ENCODE peak calls at places on chromosomes 11 and 22, in six cellular contexts. J is KG1; L is activated naive CD4-positive, alpha-beta T cell treated with anti-CD3 and anti-CD28 coated beads, Interleukin-2, amount 50 U/mL, for 72 hours; O is H7; A is epithelial cell of esophagus; M is stimulated activated CD4-positive, alpha-beta T cell treated with anti-CD3 and anti-CD28 coated beads, Interleukin-15, amount 100 ng/mL, for 24 hours. T is an unnamed sample.

GRCh38 chr11:69470301-69470700 is 11.2 kb upstream of the LINC01488 start:
- DNase-seq in L (no peak), M (no peak), J (no peak), A (no peak), O (no peak), T (no peak)

GRCh38 chr22:23315341-23315917 is 135.1 kb downstream of the BCR start:
- DNase-seq in A (peak; percentile 53), J (no peak), M (peak; percentile 65), O (peak; percentile 90), L (no peak), T (peak; percentile 67)

GRCh38 chr11:8090756-8091155 is 9.7 kb downstream of the TUB start:
- DNase-seq in O (peak; percentile 90), A (peak; percentile 33), L (peak; percentile 37), J (no peak), M (peak; percentile 58), T (peak; percentile 34)

GRCh38 chr11:12285811-12286222 is 91.6 kb upstream of the PARVA start:
- DNase-seq in M (no peak), J (no peak), A (no peak), L (no peak), O (no peak), T (no peak)

GRCh38 chr11:33151411-33151810 is 9.9 kb downstream of the CSTF3 start:
- DNase-seq in O (no peak), A (no peak), M (no peak), J (no peak), L (no peak), T (no peak)

GRCh38 chr11:80024119-80024518 is 583.3 kb upstream of the TENM4 start:
- DNase-seq in J (no peak), A (peak; percentile 22), L (no peak), M (no peak), O (no peak), T (no peak)

GRCh38 chr11:130652671-130653335 is 204.4 kb downstream of the ADAMTS15 start:
- DNase-seq in A (peak; percentile 70), J (no peak), L (no peak), O (no peak), M (no peak), T (peak; percentile 95)

GRCh38 chr11:12287009-12287373 is 90.4 kb upstream of the PARVA start:
- DNase-seq in O (no peak), M (no peak), L (no peak), A (peak; percentile 84), J (no peak), T (peak; percentile 87)

GRCh38 chr11:8692417-8692816 is 9.8 kb downstream of the RPL27A start:
- DNase-seq in O (no peak), A (peak; percentile 40), J (no peak), L (no peak), M (no peak), T (no peak)

GRCh38 chr11:128310676-128311445 is 276.5 kb downstream of the ETS1 start:
- DNase-seq in L (no peak), J (no peak), M (no peak), A (no peak), O (no peak), T (no peak)

GRCh38 chr11:93757924-93758865 is 16.7 kb downstream of the C11orf54 start:
- DNase-seq in O (no peak), J (no peak), L (no peak), A (no peak), M (no peak), T (no peak)

GRCh38 chr11:70322653-70323052 is 52.2 kb downstream of the PPFIA1 start:
- DNase-seq in J (no peak), O (no peak), A (no peak), M (no peak), L (no peak), T (no peak)

GRCh38 chr11:85685820-85686459 is at the start of gene CCDC89:
- DNase-seq in J (no peak), L (no peak), A (peak; percentile 60), M (no peak), O (peak; percentile 49), T (no peak)

GRCh38 chr11:66126064-66126463 is 56.0 kb downstream of the PACS1 start:
- DNase-seq in J (no peak), O (no peak), A (peak; percentile 88), M (peak; percentile 51), L (no peak), T (peak; percentile 45)

GRCh38 chr11:70159612-70160570 is 43.2 kb upstream of the FADD start:
- DNase-seq in A (peak; percentile 96), O (peak; percentile 59), M (no peak), L (no peak), J (no peak), T (peak; percentile 97)

GRCh38 chr11:119763071-119763715 is 34.2 kb upstream of the NECTIN1 start:
- DNase-seq in O (no peak), A (no peak), M (no peak), J (no peak), L (no peak), T (no peak)

GRCh38 chr11:44623716-44624491 is 58.4 kb downstream of the CD82 start:
- DNase-seq in L (peak; percentile 54), J (no peak), O (peak; percentile 22), M (no peak), A (no peak), T (no peak)

GRCh38 chr11:61023086-61024035 is 51.9 kb downstream of the CD6 start:
- DNase-seq in O (no peak), L (peak; percentile 77), J (no peak), M (peak; percentile 84), A (no peak), T (no peak)

GRCh38 chr11:78659326-78660319 is 85.0 kb upstream of the NARS2 start:
- DNase-seq in M (no peak), L (no peak), J (no peak), A (peak; percentile 87), O (peak; percentile 62), T (peak; percentile 55)

GRCh38 chr11:64092119-64092760 is 56.5 kb downstream of the FLRT1 start:
- DNase-seq in O (peak; percentile 67), L (no peak), A (no peak), J (no peak), M (no peak), T (no peak)

GRCh38 chr11:103949781-103950180 is 86.7 kb upstream of the DDI1 start:
- DNase-seq in O (no peak), M (no peak), L (no peak), A (no peak), J (no peak), T (peak; percentile 22)

GRCh38 chr11:110069158-110069737 is 23.9 kb upstream of the ZC3H12C start:
- DNase-seq in A (peak; percentile 93), L (no peak), O (no peak), M (no peak), J (peak; percentile 86), T (peak; percentile 89)

GRCh38 chr11:61826930-61827572 is 1.0 kb upstream of the FADS2 start:
- DNase-seq in O (no peak), M (no peak), L (no peak), A (no peak), J (peak; percentile 85), T (no peak)

GRCh38 chr11:44120169-44120568 is 24.7 kb downstream of the EXT2 start:
- DNase-seq in J (no peak), A (peak; percentile 45), M (no peak), O (peak; percentile 29), L (no peak), T (peak; percentile 11)

GRCh38 chr22:36445158-36445668 is 36.2 kb downstream of the TXN2 start:
- DNase-seq in M (no peak), L (no peak), A (no peak), J (no peak), O (no peak), T (no peak)

GRCh38 chr22:26952654-26953379 is 295.4 kb downstream of the MIAT start:
- DNase-seq in M (no peak), J (no peak), O (peak; percentile 66), A (no peak), L (no peak), T (no peak)

GRCh38 chr22:44585559-44586121 is 87.6 kb upstream of the RTL6 start:
- DNase-seq in O (peak; percentile 41), M (no peak), L (no peak), A (no peak), J (no peak), T (no peak)

GRCh38 chr11:117704416-117705150 is 92.4 kb downstream of the DSCAML1 start:
- DNase-seq in O (no peak), M (no peak), J (no peak), A (no peak), L (no peak), T (no peak)

GRCh38 chr11:1943977-1944376 is 3.2 kb upstream of the MRPL23 start:
- DNase-seq in M (no peak), L (peak; percentile 39), J (no peak), O (no peak), A (peak; percentile 57), T (peak; percentile 78)